ENCODE peak calls at places on chromosome 10, in six cellular contexts. R, P, H, B, F and T are unnamed samples.

GRCh38 chr10:65827344-65827743 is 1098.5 kb upstream of the LRRTM3 start:
- DNase-seq in R (no peak), P (no peak), H (no peak), B (no peak), F (no peak), T (no peak)

GRCh38 chr10:108556176-108556575 is 1367.1 kb downstream of the XPNPEP1 start:
- DNase-seq in R (no peak), P (no peak), H (no peak), B (no peak), F (no peak), T (no peak)

GRCh38 chr10:47376522-47377220 is 7.4 kb downstream of the ZNF488 start:
- DNase-seq in R (no peak), P (no peak), H (no peak), B (no peak), F (no peak), T (peak)

GRCh38 chr10:60570941-60571340 is 181.3 kb upstream of the ANK3 start:
- DNase-seq in R (no peak), P (no peak), H (no peak), B (no peak), F (no peak), T (no peak)

GRCh38 chr10:17348111-17349008 is 106.0 kb downstream of the ST8SIA6 start:
- DNase-seq in R (peak), P (no peak), H (no peak), B (peak), F (peak), T (peak)

GRCh38 chr10:11742009-11742778 is at the start of gene ECHDC3:
- DNase-seq in R (peak), P (peak), H (no peak), B (no peak), F (peak), T (peak)

GRCh38 chr10:61642692-61643091 is 20.0 kb upstream of the CABCOCO1 start:
- DNase-seq in R (no peak), P (no peak), H (no peak), B (no peak), F (no peak), T (no peak)

GRCh38 chr10:91552706-91553105 is 80.2 kb downstream of the PPP1R3C start:
- DNase-seq in R (peak), P (no peak), H (no peak), B (no peak), F (peak), T (no peak)

GRCh38 chr10:6505300-6505699 is 74.8 kb downstream of the PRKCQ start:
- DNase-seq in R (no peak), P (no peak), H (no peak), B (no peak), F (no peak), T (no peak)

GRCh38 chr10:129774082-129774735 is 189.9 kb downstream of the EBF3 start:
- DNase-seq in R (no peak), P (peak), H (no peak), B (no peak), F (no peak), T (no peak)

GRCh38 chr10:71770255-71770654 is 3.1 kb downstream of the VSIR start:
- DNase-seq in R (no peak), P (no peak), H (no peak), B (no peak), F (peak), T (no peak)

GRCh38 chr10:123027861-123028260 is 19.1 kb downstream of the ACADSB start:
- DNase-seq in R (no peak), P (no peak), H (no peak), B (no peak), F (no peak), T (no peak)

GRCh38 chr10:122232781-122233180 is 38.3 kb upstream of the BTBD16 start:
- DNase-seq in R (no peak), P (no peak), H (no peak), B (peak), F (no peak), T (no peak)

GRCh38 chr10:28470873-28471704 is 61.8 kb upstream of the WAC start:
- DNase-seq in R (no peak), P (no peak), H (no peak), B (no peak), F (no peak), T (no peak)

GRCh38 chr10:29613791-29614190 is 21.0 kb downstream of the SVIL start:
- DNase-seq in R (no peak), P (no peak), H (no peak), B (no peak), F (no peak), T (no peak)

GRCh38 chr10:113216068-113216467 is 266.0 kb downstream of the TCF7L2 start:
- DNase-seq in R (no peak), P (no peak), H (no peak), B (no peak), F (no peak), T (no peak)

GRCh38 chr10:68095176-68095575 is 14.1 kb upstream of the MYPN start:
- DNase-seq in R (no peak), P (no peak), H (no peak), B (no peak), F (no peak), T (no peak)

GRCh38 chr10:132148261-132149251 is 38.2 kb upstream of the DPYSL4 start:
- DNase-seq in R (no peak), P (peak), H (no peak), B (no peak), F (peak), T (no peak)

GRCh38 chr10:130046591-130046990 is 64.0 kb downstream of the C10orf143 start:
- DNase-seq in R (no peak), P (no peak), H (no peak), B (no peak), F (no peak), T (no peak)

GRCh38 chr10:70296406-70296899 is 12.6 kb upstream of the NPFFR1 start:
- DNase-seq in R (peak), P (peak), H (no peak), B (peak), F (peak), T (peak)

GRCh38 chr10:36248314-36248981 is 606.4 kb upstream of the FZD8 start:
- DNase-seq in R (no peak), P (no peak), H (no peak), B (no peak), F (no peak), T (no peak)

GRCh38 chr10:33122014-33122788 is 164.2 kb upstream of the ITGB1 start:
- DNase-seq in R (peak), P (no peak), H (no peak), B (peak), F (no peak), T (no peak)

GRCh38 chr10:99667108-99667751 is 7.9 kb downstream of the ENTPD7 start:
- DNase-seq in R (peak), P (no peak), H (no peak), B (peak), F (no peak), T (no peak)

GRCh38 chr10:45580781-45581496 is 91.6 kb downstream of the ZFAND4 start:
- DNase-seq in R (peak), P (no peak), H (no peak), B (no peak), F (no peak), T (no peak)

GRCh38 chr10:116961305-116962251 is 43.4 kb downstream of the SHTN1 start:
- DNase-seq in R (no peak), P (no peak), H (peak), B (no peak), F (no peak), T (no peak)

GRCh38 chr10:127679642-127680255 is 57.2 kb upstream of the FOXI2 start:
- DNase-seq in R (no peak), P (no peak), H (no peak), B (no peak), F (no peak), T (no peak)

GRCh38 chr10:70359017-70359550 is 23.3 kb downstream of the LRRC20 start:
- DNase-seq in R (no peak), P (no peak), H (no peak), B (no peak), F (peak), T (no peak)

GRCh38 chr10:32039745-32040144 is 16.5 kb downstream of the KIF5B start:
- DNase-seq in R (no peak), P (no peak), H (no peak), B (no peak), F (no peak), T (no peak)

GRCh38 chr10:129939416-129940275 is 24.4 kb downstream of the EBF3 start:
- DNase-seq in R (no peak), P (no peak), H (no peak), B (no peak), F (peak), T (no peak)

GRCh38 chr10:21528452-21529235 is 3.2 kb upstream of the SKIDA1 start:
- DNase-seq in R (no peak), P (no peak), H (no peak), B (no peak), F (no peak), T (no peak)

GRCh38 chr10:77946084-77946483 is 19.5 kb upstream of the DLG5 start:
- DNase-seq in R (no peak), P (no peak), H (no peak), B (no peak), F (no peak), T (no peak)

GRCh38 chr10:85651507-85651902 is 715.1 kb downstream of the GRID1 start:
- DNase-seq in R (no peak), P (no peak), H (no peak), B (no peak), F (no peak), T (no peak)

GRCh38 chr10:129426670-129427069 is 40.4 kb upstream of the MGMT start:
- DNase-seq in R (no peak), P (no peak), H (no peak), B (no peak), F (no peak), T (no peak)

GRCh38 chr10:650691-651615 is 38.5 kb downstream of the DIP2C start:
- DNase-seq in R (no peak), P (no peak), H (no peak), B (peak), F (no peak), T (no peak)

GRCh38 chr10:6061056-6061455 is 1.1 kb downstream of the IL2RA start:
- DNase-seq in R (no peak), P (no peak), H (no peak), B (no peak), F (no peak), T (no peak)

GRCh38 chr10:43888551-43888950 is 239.9 kb upstream of the ZNF32 start:
- DNase-seq in R (no peak), P (no peak), H (no peak), B (peak), F (no peak), T (no peak)

GRCh38 chr10:10785627-10786333 is 231.9 kb upstream of the CELF2 start:
- DNase-seq in R (no peak), P (no peak), H (no peak), B (no peak), F (no peak), T (no peak)

GRCh38 chr10:84139126-84140035 is at the start of gene GHITM:
- DNase-seq in R (peak), P (peak), H (peak), B (peak), F (peak), T (peak)

GRCh38 chr10:84135836-84136235 is 3.5 kb upstream of the GHITM start:
- DNase-seq in R (no peak), P (no peak), H (no peak), B (no peak), F (no peak), T (no peak)

GRCh38 chr10:84140036-84140379 is 699 bp downstream of the GHITM start:
- DNase-seq in R (peak), P (no peak), H (no peak), B (no peak), F (no peak), T (peak)

GRCh38 chr10:84138478-84139125 is 707 bp upstream of the GHITM start:
- DNase-seq in R (peak), P (peak), H (no peak), B (no peak), F (no peak), T (no peak)
- H3K27ac ChIP-seq in R (peak), P (peak), H (peak), B (peak), F (peak), T (peak)

GRCh38 chr10:124532788-124533187 is 71.2 kb downstream of the LHPP start:
- DNase-seq in R (no peak), P (no peak), H (no peak), B (no peak), F (no peak), T (no peak)

GRCh38 chr10:124534231-124534798 is 72.7 kb downstream of the LHPP start:
- DNase-seq in R (no peak), P (peak), H (no peak), B (no peak), F (no peak), T (peak)

GRCh38 chr10:124534821-124535601 is 73.4 kb downstream of the LHPP start:
- DNase-seq in R (no peak), P (no peak), H (no peak), B (no peak), F (no peak), T (no peak)

GRCh38 chr10:124532106-124532641 is 70.6 kb downstream of the LHPP start:
- DNase-seq in R (no peak), P (no peak), H (no peak), B (no peak), F (no peak), T (no peak)

GRCh38 chr10:124533266-124533665 is 71.6 kb downstream of the LHPP start:
- DNase-seq in R (no peak), P (no peak), H (no peak), B (no peak), F (no peak), T (no peak)
- H3K27ac ChIP-seq in R (no peak), P (no peak), H (no peak), B (no peak), F (no peak), T (no peak)

GRCh38 chr10:89236221-89236620 is 15.4 kb downstream of the LIPA start:
- DNase-seq in R (no peak), P (no peak), H (no peak), B (no peak), F (no peak), T (no peak)
- H3K27ac ChIP-seq in R (no peak), P (no peak), H (peak), B (no peak), F (no peak), T (no peak)

GRCh38 chr10:74836855-74837254 is 10.5 kb downstream of the KAT6B start:
- DNase-seq in R (no peak), P (no peak), H (no peak), B (no peak), F (no peak), T (no peak)
- H3K27ac ChIP-seq in R (no peak), P (no peak), H (no peak), B (no peak), F (peak), T (no peak)